ENCODE peak calls at places on chromosomes 11 and 22, in six cellular contexts. One of them, this sample, is unnamed.

GRCh38 chr11:100774132-100774531 is 87.0 kb downstream of the ARHGAP42 start:
- DNase-seq in stomach: no peak
- DNase-seq in breast epithelium: no peak
- DNase-seq in thyroid gland: no peak
- DNase-seq in endodermal cell: no peak
- DNase-seq in RWPE1: no peak
- DNase-seq in this sample: no peak

GRCh38 chr11:84793318-84793717 is 833.8 kb downstream of the DLG2 start:
- DNase-seq in stomach: no peak
- DNase-seq in breast epithelium: no peak
- DNase-seq in thyroid gland: no peak
- DNase-seq in endodermal cell: no peak
- DNase-seq in RWPE1: no peak
- DNase-seq in this sample: no peak

GRCh38 chr22:49106136-49106930 is 721.3 kb downstream of the BRD1 start:
- DNase-seq in stomach: no peak
- DNase-seq in breast epithelium: no peak
- DNase-seq in thyroid gland: no peak
- DNase-seq in endodermal cell: peak
- DNase-seq in RWPE1: no peak
- DNase-seq in this sample: no peak

GRCh38 chr11:75435571-75435925 is 2.5 kb upstream of the KLHL35 start:
- DNase-seq in stomach: no peak
- DNase-seq in breast epithelium: no peak
- DNase-seq in thyroid gland: no peak
- DNase-seq in endodermal cell: no peak
- DNase-seq in RWPE1: no peak
- DNase-seq in this sample: no peak

GRCh38 chr22:31248138-31248745 is 36.1 kb downstream of the LIMK2 start:
- DNase-seq in stomach: peak
- DNase-seq in breast epithelium: peak
- DNase-seq in thyroid gland: peak
- DNase-seq in endodermal cell: peak
- DNase-seq in RWPE1: peak
- DNase-seq in this sample: peak

GRCh38 chr11:113133071-113133470 is 171.9 kb downstream of the NCAM1 start:
- DNase-seq in stomach: no peak
- DNase-seq in breast epithelium: no peak
- DNase-seq in thyroid gland: no peak
- DNase-seq in endodermal cell: no peak
- DNase-seq in RWPE1: no peak
- DNase-seq in this sample: no peak

GRCh38 chr22:18906896-18907295 is 776 bp downstream of the DGCR6 start:
- DNase-seq in stomach: no peak
- DNase-seq in breast epithelium: no peak
- DNase-seq in thyroid gland: no peak
- DNase-seq in endodermal cell: no peak
- DNase-seq in RWPE1: no peak
- DNase-seq in this sample: no peak

GRCh38 chr11:8011981-8012444 is 24.9 kb downstream of the EIF3F start:
- DNase-seq in stomach: no peak
- DNase-seq in breast epithelium: no peak
- DNase-seq in thyroid gland: no peak
- DNase-seq in endodermal cell: no peak
- DNase-seq in RWPE1: no peak
- DNase-seq in this sample: no peak

GRCh38 chr11:120527111-120527748 is 15.7 kb downstream of the GRIK4 start:
- DNase-seq in stomach: no peak
- DNase-seq in breast epithelium: peak
- DNase-seq in thyroid gland: no peak
- DNase-seq in endodermal cell: peak
- DNase-seq in RWPE1: no peak
- DNase-seq in this sample: no peak

GRCh38 chr11:36431429-36432092 is 78.5 kb downstream of the TRAF6 start:
- DNase-seq in stomach: peak
- DNase-seq in breast epithelium: no peak
- DNase-seq in thyroid gland: no peak
- DNase-seq in endodermal cell: no peak
- DNase-seq in RWPE1: peak
- DNase-seq in this sample: no peak

GRCh38 chr22:35587447-35587870 is 29.7 kb downstream of the MB start:
- DNase-seq in stomach: peak
- DNase-seq in breast epithelium: peak
- DNase-seq in thyroid gland: peak
- DNase-seq in endodermal cell: no peak
- DNase-seq in RWPE1: no peak
- DNase-seq in this sample: no peak

GRCh38 chr11:111512296-111513239 is at the start of gene BTG4:
- DNase-seq in stomach: no peak
- DNase-seq in breast epithelium: no peak
- DNase-seq in thyroid gland: peak
- DNase-seq in endodermal cell: peak
- DNase-seq in RWPE1: no peak
- DNase-seq in this sample: no peak

GRCh38 chr11:39678996-39679395 is 1780.5 kb downstream of the LRRC4C start:
- DNase-seq in stomach: no peak
- DNase-seq in breast epithelium: no peak
- DNase-seq in thyroid gland: no peak
- DNase-seq in endodermal cell: no peak
- DNase-seq in RWPE1: peak
- DNase-seq in this sample: no peak

GRCh38 chr22:30336752-30337460 is 10.2 kb upstream of the TBC1D10A start:
- DNase-seq in stomach: no peak
- DNase-seq in breast epithelium: no peak
- DNase-seq in thyroid gland: peak
- DNase-seq in endodermal cell: no peak
- DNase-seq in RWPE1: no peak
- DNase-seq in this sample: no peak

GRCh38 chr22:45768490-45768889 is 96.9 kb downstream of the ATXN10 start:
- DNase-seq in stomach: no peak
- DNase-seq in breast epithelium: no peak
- DNase-seq in thyroid gland: no peak
- DNase-seq in endodermal cell: no peak
- DNase-seq in RWPE1: no peak
- DNase-seq in this sample: no peak

GRCh38 chr11:1333860-1334259 is 24.4 kb upstream of the TOLLIP start:
- DNase-seq in stomach: no peak
- DNase-seq in breast epithelium: no peak
- DNase-seq in thyroid gland: no peak
- DNase-seq in endodermal cell: no peak
- DNase-seq in RWPE1: no peak
- DNase-seq in this sample: no peak

GRCh38 chr11:111045874-111046273 is 199.7 kb upstream of the POU2AF2 start:
- DNase-seq in stomach: no peak
- DNase-seq in breast epithelium: no peak
- DNase-seq in thyroid gland: no peak
- DNase-seq in endodermal cell: no peak
- DNase-seq in RWPE1: no peak
- DNase-seq in this sample: no peak

GRCh38 chr22:27602390-27602789 is 199.2 kb downstream of the MN1 start:
- DNase-seq in stomach: no peak
- DNase-seq in breast epithelium: no peak
- DNase-seq in thyroid gland: no peak
- DNase-seq in endodermal cell: peak
- DNase-seq in RWPE1: peak
- DNase-seq in this sample: no peak

GRCh38 chr11:125079151-125079877 is 16.2 kb downstream of the SLC37A2 start:
- DNase-seq in stomach: no peak
- DNase-seq in breast epithelium: no peak
- DNase-seq in thyroid gland: no peak
- DNase-seq in endodermal cell: no peak
- DNase-seq in RWPE1: no peak
- DNase-seq in this sample: no peak

GRCh38 chr11:67464411-67465189 is 4.5 kb downstream of the TMEM134 start:
- DNase-seq in stomach: peak
- DNase-seq in breast epithelium: peak
- DNase-seq in thyroid gland: peak
- DNase-seq in endodermal cell: peak
- DNase-seq in RWPE1: peak
- DNase-seq in this sample: peak

GRCh38 chr22:22682807-22683667 is 38.6 kb downstream of the GGTLC2 start:
- DNase-seq in stomach: no peak
- DNase-seq in breast epithelium: no peak
- DNase-seq in thyroid gland: no peak
- DNase-seq in endodermal cell: no peak
- DNase-seq in RWPE1: no peak
- DNase-seq in this sample: no peak

GRCh38 chr11:33451364-33451763 is 194.2 kb downstream of the HIPK3 start:
- DNase-seq in stomach: no peak
- DNase-seq in breast epithelium: no peak
- DNase-seq in thyroid gland: no peak
- DNase-seq in endodermal cell: no peak
- DNase-seq in RWPE1: no peak
- DNase-seq in this sample: no peak

GRCh38 chr11:131614514-131615085 is 244.2 kb downstream of the NTM start:
- DNase-seq in stomach: no peak
- DNase-seq in breast epithelium: no peak
- DNase-seq in thyroid gland: no peak
- DNase-seq in endodermal cell: no peak
- DNase-seq in RWPE1: no peak
- DNase-seq in this sample: peak

GRCh38 chr11:61498767-61499341 is 9.7 kb upstream of the LRRC10B start:
- DNase-seq in stomach: no peak
- DNase-seq in breast epithelium: no peak
- DNase-seq in thyroid gland: no peak
- DNase-seq in endodermal cell: no peak
- DNase-seq in RWPE1: no peak
- DNase-seq in this sample: peak

GRCh38 chr11:64181506-64182411 is 4.2 kb upstream of the STIP1 start:
- DNase-seq in stomach: peak
- DNase-seq in breast epithelium: peak
- DNase-seq in thyroid gland: peak
- DNase-seq in endodermal cell: peak
- DNase-seq in RWPE1: peak
- DNase-seq in this sample: peak

GRCh38 chr11:64178203-64178602 is 7.8 kb upstream of the STIP1 start:
- DNase-seq in stomach: no peak
- DNase-seq in breast epithelium: no peak
- DNase-seq in thyroid gland: no peak
- DNase-seq in endodermal cell: no peak
- DNase-seq in RWPE1: no peak
- DNase-seq in this sample: no peak

GRCh38 chr11:64179221-64179620 is 6.8 kb upstream of the STIP1 start:
- DNase-seq in stomach: no peak
- DNase-seq in breast epithelium: no peak
- DNase-seq in thyroid gland: no peak
- DNase-seq in endodermal cell: no peak
- DNase-seq in RWPE1: no peak
- DNase-seq in this sample: no peak

GRCh38 chr11:64183890-64184289 is 2.1 kb upstream of the STIP1 start:
- DNase-seq in stomach: no peak
- DNase-seq in breast epithelium: no peak
- DNase-seq in thyroid gland: no peak
- DNase-seq in endodermal cell: no peak
- DNase-seq in RWPE1: no peak
- DNase-seq in this sample: no peak

DNA sequence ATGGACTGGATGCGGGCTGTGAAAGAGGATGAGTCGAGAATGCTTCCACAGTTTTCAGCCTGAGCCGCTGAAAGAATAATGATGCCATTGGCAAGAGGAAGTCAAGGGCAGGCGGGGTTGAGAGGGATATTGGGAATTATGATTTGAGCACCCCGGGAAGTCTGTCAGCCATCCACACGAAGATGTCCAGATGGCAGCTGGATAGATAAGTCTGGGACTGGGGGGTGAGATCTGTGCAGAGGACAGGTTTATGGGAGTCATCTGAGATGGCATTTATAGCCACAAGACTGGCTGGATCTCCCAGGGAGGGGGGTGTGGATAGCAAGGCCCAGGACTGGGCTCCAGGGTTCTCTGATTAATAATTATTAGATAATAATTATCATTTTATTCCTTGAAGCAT is 5.1 kb upstream of the STIP1 start:
- DNase-seq in stomach: no peak
- DNase-seq in breast epithelium: no peak
- DNase-seq in thyroid gland: no peak
- DNase-seq in endodermal cell: no peak
- DNase-seq in RWPE1: no peak
- DNase-seq in this sample: no peak
- H3K27ac ChIP-seq in stomach: no peak
- H3K27ac ChIP-seq in breast epithelium: peak
- H3K27ac ChIP-seq in thyroid gland: peak
- H3K27ac ChIP-seq in endodermal cell: no peak
- H3K27ac ChIP-seq in RWPE1: no peak
- H3K27ac ChIP-seq in this sample: peak

GRCh38 chr22:40512426-40513136 is 123.9 kb downstream of the MRTFA start:
- DNase-seq in stomach: no peak
- DNase-seq in breast epithelium: peak
- DNase-seq in thyroid gland: no peak
- DNase-seq in endodermal cell: no peak
- DNase-seq in RWPE1: peak
- DNase-seq in this sample: no peak
- H3K27ac ChIP-seq in stomach: no peak
- H3K27ac ChIP-seq in breast epithelium: peak
- H3K27ac ChIP-seq in thyroid gland: peak
- H3K27ac ChIP-seq in endodermal cell: no peak
- H3K27ac ChIP-seq in RWPE1: peak
- H3K27ac ChIP-seq in this sample: no peak

DNA sequence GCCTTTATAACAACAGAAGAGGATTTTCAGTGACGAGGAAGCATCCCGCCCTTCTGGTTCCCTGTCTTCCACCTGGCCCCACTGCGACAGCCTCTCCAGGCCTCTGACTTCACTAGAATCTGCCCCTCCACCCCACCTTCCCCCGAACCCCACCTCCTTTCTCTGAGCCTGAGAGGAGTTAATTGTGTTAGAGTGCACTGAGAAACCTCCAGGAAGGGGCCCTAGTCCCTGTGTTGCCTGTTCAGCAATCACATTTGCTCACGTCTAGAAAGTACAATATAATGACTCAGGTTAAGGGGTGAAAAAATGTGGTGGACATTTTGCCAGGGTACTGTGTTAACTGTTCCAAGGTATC is 38.8 kb downstream of the PTPRJ start:
- DNase-seq in stomach: no peak
- DNase-seq in breast epithelium: no peak
- DNase-seq in thyroid gland: peak
- DNase-seq in endodermal cell: peak
- DNase-seq in RWPE1: no peak
- DNase-seq in this sample: no peak
- H3K27ac ChIP-seq in stomach: peak
- H3K27ac ChIP-seq in breast epithelium: no peak
- H3K27ac ChIP-seq in thyroid gland: peak
- H3K27ac ChIP-seq in endodermal cell: peak
- H3K27ac ChIP-seq in RWPE1: no peak
- H3K27ac ChIP-seq in this sample: no peak

DNA sequence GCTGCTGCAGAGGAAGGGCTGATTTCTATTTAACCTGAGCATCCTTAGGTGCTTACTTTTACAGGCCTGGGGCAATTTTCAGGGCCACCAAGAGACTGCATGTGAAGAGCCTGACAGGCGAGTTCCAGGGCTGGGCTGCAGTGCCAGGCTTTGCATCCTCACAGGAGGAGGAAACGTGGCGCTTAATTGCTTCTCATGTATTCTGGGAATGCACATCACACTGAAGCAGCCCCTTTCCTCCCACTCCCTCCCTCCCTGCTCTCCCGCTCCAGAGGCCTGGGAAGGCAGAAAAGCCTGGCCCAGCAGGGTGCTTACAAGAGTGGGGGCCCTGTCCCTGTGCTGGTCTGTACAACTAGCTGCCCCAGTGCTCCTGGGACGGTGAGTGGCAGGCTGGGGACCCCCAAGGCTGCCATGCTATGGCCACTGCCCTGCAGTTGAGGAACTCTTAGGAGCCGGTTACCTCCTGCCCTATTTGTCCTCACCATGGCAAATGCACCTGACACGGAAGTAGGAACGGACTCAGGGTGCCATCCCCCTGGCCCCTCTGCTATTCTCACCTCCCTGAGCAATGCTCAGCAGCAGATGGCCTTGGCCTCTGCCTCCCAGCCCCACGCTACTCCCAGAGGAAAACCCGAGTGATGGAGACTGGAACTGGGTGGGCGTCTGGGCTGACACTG is 105.0 kb downstream of the CTTN start:
- DNase-seq in stomach: no peak
- DNase-seq in breast epithelium: no peak
- DNase-seq in thyroid gland: no peak
- DNase-seq in endodermal cell: no peak
- DNase-seq in RWPE1: no peak
- DNase-seq in this sample: no peak
- H3K27ac ChIP-seq in stomach: no peak
- H3K27ac ChIP-seq in breast epithelium: no peak
- H3K27ac ChIP-seq in thyroid gland: no peak
- H3K27ac ChIP-seq in endodermal cell: no peak
- H3K27ac ChIP-seq in RWPE1: no peak
- H3K27ac ChIP-seq in this sample: no peak